ENCODE peak calls at places on chromosomes 2 and 18, in four cellular contexts. X, N, G and H are unnamed samples.

GRCh38 chr2:24568492-24568891 is 77.4 kb downstream of the NCOA1 start:
- DNase-seq in X (no peak), N (no peak), G (no peak), H (no peak)

GRCh38 chr18:3799515-3799914 is 349.5 kb downstream of the TGIF1 start:
- DNase-seq in X (no peak), N (no peak), G (no peak), H (no peak)

GRCh38 chr18:10170375-10170774 is 256.6 kb downstream of the VAPA start:
- DNase-seq in X (no peak), N (no peak), G (no peak), H (no peak)

GRCh38 chr2:241559489-241560180 is 1.1 kb downstream of the BOK start:
- DNase-seq in X (peak; percentile 40), N (peak; percentile 75), G (peak; percentile 61), H (no peak)

GRCh38 chr2:146246734-146247523 is 1597.9 kb upstream of the ACVR2A start:
- DNase-seq in X (no peak), N (no peak), G (no peak), H (no peak)

GRCh38 chr18:6728318-6728717 is 1.2 kb upstream of the ARHGAP28 start:
- DNase-seq in X (no peak), N (no peak), G (no peak), H (no peak)

GRCh38 chr2:68839260-68839833 is 31.9 kb downstream of the BMP10 start:
- DNase-seq in X (peak; percentile 63), N (peak; percentile 65), G (no peak), H (peak; percentile 10)

GRCh38 chr18:35376393-35376741 is 770 bp downstream of the ZNF396 start:
- DNase-seq in X (peak; percentile 64), N (no peak), G (no peak), H (no peak)

GRCh38 chr2:209977386-209978239 is 24.8 kb upstream of the RPE start:
- DNase-seq in X (peak; percentile 22), N (no peak), G (peak; percentile 39), H (peak; percentile 28)

GRCh38 chr2:234495801-234496441 is 960 bp downstream of the ARL4C start:
- DNase-seq in X (no peak), N (peak; percentile 73), G (no peak), H (no peak)

GRCh38 chr2:1856481-1856880 is 112.2 kb upstream of the PXDN start:
- DNase-seq in X (no peak), N (no peak), G (no peak), H (no peak)

GRCh38 chr2:1856922-1857321 is 112.6 kb upstream of the PXDN start:
- DNase-seq in X (peak; percentile 30), N (no peak), G (no peak), H (no peak)

GRCh38 chr2:1855150-1855549 is 110.8 kb upstream of the PXDN start:
- DNase-seq in X (no peak), N (peak; percentile 69), G (no peak), H (no peak)

GRCh38 chr2:1858733-1859132 is 114.4 kb upstream of the PXDN start:
- DNase-seq in X (no peak), N (no peak), G (no peak), H (no peak)

DNA sequence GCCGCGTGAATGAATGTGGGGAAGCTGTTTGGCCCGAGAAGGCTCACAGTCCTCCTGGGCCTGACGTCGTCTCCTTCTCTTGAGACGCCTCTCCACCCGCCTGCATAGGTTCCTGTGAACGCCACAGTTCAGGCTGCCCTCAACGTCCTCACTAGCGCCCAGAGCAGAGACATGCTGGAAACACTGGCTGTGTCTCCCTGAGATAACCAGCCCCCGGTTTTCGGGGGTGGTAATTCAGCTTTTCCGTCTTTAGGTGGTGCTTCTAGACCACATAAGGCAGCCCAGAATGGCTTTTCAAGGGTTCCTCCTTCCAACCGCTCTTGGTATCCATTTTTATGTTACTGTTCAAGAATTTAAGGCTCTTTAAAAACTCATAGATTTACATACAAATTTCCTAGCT is 110.4 kb upstream of the PXDN start:
- DNase-seq in X (peak; percentile 62), N (peak; percentile 75), G (no peak), H (no peak)
- TF ChIP-seq FOSL1 in X (no peak), N (no peak), G (no peak), H (no peak)

GRCh38 chr2:193276069-193276468 is 1081.3 kb upstream of the TMEFF2 start:
- DNase-seq in X (peak; percentile 7), N (no peak), G (no peak), H (no peak)
- TF ChIP-seq CEBPB in X (no peak), N (no peak), G (no peak), H (no peak)

GRCh38 chr2:75465317-75465998 is 95.3 kb downstream of the EVA1A start:
- DNase-seq in X (no peak), N (no peak), G (peak; percentile 61), H (no peak)
- TF ChIP-seq FOSL1 in X (no peak), N (no peak), G (no peak), H (no peak)

GRCh38 chr18:66083078-66083477 is 332.3 kb downstream of the CDH7 start:
- DNase-seq in X (no peak), N (no peak), G (no peak), H (no peak)

GRCh38 chr18:66077066-66077465 is 326.3 kb downstream of the CDH7 start:
- DNase-seq in X (no peak), N (no peak), G (no peak), H (no peak)

GRCh38 chr18:66079401-66079800 is 328.6 kb downstream of the CDH7 start:
- DNase-seq in X (no peak), N (no peak), G (no peak), H (no peak)
- TF ChIP-seq CEBPB in X (no peak), N (no peak), G (no peak), H (no peak)

DNA sequence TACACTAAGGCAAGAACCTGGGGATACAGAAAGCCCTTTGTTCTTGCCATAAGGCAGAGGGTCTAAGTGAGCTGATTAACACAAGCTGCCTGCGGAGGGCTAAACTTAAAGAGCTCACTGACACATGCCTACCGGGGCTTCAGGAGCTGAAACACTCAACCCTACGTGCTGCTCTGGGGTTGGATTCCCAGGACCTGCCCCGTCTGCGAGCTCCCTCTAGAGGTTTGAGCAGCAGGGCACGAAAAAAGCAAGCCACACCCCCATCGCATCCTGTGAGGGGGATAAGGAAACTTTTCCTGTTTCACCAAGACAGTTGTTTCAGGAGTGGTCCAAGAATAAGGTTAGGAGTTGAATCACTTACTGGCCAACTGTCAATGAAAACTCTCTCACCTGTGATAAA is 562.1 kb downstream of the TMX3 start:
- DNase-seq in X (no peak), N (peak; percentile 60), G (peak; percentile 1), H (no peak)
- TF ChIP-seq FOSL1 in X (no peak), N (no peak), G (no peak), H (no peak)

DNA sequence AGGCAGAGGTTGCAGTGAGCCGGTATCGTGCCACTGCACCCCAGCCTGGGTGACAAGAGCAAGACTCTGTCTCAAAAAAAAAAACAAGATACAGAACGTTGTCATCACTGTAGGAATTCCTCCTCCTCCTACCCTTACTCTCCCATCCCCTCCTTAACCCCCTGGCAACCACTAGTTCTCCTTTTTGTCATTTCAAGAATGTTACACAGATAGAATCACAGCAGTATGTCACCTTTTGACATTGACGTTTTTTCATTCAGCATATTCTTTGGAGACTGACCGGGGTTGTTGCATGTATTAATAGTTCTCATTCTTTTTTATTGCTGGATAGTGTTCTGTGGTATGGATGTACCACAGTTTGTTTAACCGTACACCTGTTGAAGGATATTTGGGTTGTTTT is 32.4 kb downstream of the TTLL4 start:
- DNase-seq in X (no peak), N (no peak), G (no peak), H (no peak)
- TF ChIP-seq CEBPB in X (no peak), N (no peak), G (no peak), H (no peak)

DNA sequence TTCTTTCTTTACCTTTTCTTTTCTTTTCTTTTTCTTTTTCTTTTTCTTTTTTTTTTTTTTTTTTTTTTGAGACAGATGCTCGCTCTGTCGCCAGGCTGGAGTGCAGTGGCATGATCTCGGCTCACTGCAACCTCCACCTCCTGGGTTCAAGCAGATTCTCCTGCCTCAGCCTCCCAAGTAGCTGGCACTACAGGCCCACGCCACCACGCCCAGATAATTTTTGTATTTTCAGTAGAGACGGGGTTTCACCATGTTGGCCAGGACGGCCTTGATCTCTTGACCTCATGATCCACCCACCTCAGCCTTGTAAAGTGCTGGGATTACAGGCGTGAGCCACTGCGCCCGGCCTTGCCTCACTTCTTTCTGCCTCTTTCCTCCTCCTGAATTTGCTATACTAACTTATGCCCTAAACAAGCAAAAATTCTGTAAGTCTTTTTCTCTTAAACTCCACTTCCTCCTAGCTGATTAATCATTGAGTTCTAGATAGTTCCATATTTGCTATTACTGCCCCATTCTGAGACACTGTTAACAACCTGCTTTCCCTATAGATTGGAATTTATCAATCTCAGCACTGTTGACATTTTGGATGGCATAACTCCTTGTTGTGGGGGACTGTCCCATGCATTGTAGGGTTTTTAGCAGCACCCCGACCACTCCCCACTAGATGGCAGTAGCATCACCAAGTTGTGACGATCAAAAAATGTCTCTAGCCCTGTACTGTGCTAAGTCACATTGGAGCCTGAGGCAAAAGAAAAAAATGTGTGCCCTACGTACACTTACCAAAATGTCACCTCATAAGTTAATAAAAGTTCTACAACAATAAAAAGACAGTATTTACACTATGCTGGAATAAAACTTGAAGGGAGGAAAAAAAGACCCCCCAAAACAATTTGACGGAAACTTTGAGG is 16.4 kb upstream of the THADA start:
- DNase-seq in X (peak; percentile 68), N (peak; percentile 84), G (peak; percentile 73), H (peak; percentile 74)
- TF ChIP-seq FOSL1 in X (no peak), N (no peak), G (no peak), H (no peak)